ENCODE peak calls at places on chromosomes 3 and 15, in four cellular contexts. O, U, F and I are unnamed samples.

GRCh38 chr3:130658666-130659065 is 88.0 kb downstream of the PIK3R4 start:
- DNase-seq in O (peak; percentile 69), U (no peak), F (no peak), I (peak; percentile 57)

GRCh38 chr15:67850995-67851535 is 11.2 kb upstream of the RNU6-1 start:
- DNase-seq in O (peak; percentile 54), U (no peak), F (no peak), I (no peak)

GRCh38 chr3:25449857-25450256 is 21.8 kb downstream of the RARB start:
- DNase-seq in O (no peak), U (no peak), F (no peak), I (no peak)

GRCh38 chr3:149395107-149396089 is 17.9 kb upstream of the TM4SF1 start:
- DNase-seq in O (peak; percentile 84), U (no peak), F (no peak), I (peak; percentile 80)

GRCh38 chr3:10929978-10930620 is 62.4 kb upstream of the SLC6A1 start:
- DNase-seq in O (no peak), U (no peak), F (no peak), I (no peak)

GRCh38 chr3:45143673-45144670 is 2.2 kb downstream of the CDCP1 start:
- DNase-seq in O (no peak), U (peak; percentile 44), F (no peak), I (no peak)

GRCh38 chr3:10962481-10963036 is 30.0 kb upstream of the SLC6A1 start:
- DNase-seq in O (no peak), U (no peak), F (no peak), I (no peak)

GRCh38 chr15:48389701-48390143 is 58.5 kb downstream of the DUT start:
- DNase-seq in O (peak; percentile 65), U (no peak), F (no peak), I (no peak)

GRCh38 chr3:177245257-177245656 is 48.0 kb upstream of the TBL1XR1 start:
- DNase-seq in O (no peak), U (no peak), F (no peak), I (no peak)

GRCh38 chr3:39126532-39127071 is 19.1 kb downstream of the TTC21A start:
- DNase-seq in O (peak; percentile 81), U (no peak), F (no peak), I (no peak)